ENCODE peak calls at places on chromosome 22, in six cellular contexts. E, F, L, X, W and G are unnamed samples.

GRCh38 chr22:34429314-34429713 is 509.0 kb upstream of the LARGE1 start:
- DNase-seq in E (no peak), X (no peak), F (no peak), W (no peak), L (no peak), G (no peak)

GRCh38 chr22:44211256-44211945 is 30.7 kb downstream of the PARVG start:
- DNase-seq in L (no peak), X (no peak), F (no peak), E (no peak), W (no peak), G (no peak)

GRCh38 chr22:24146791-24147353 is 34.4 kb upstream of the SUSD2 start:
- DNase-seq in L (no peak), E (no peak), W (peak; percentile 72), X (no peak), F (no peak), G (no peak)

GRCh38 chr22:17945851-17946690 is 78.3 kb downstream of the MICAL3 start:
- DNase-seq in X (no peak), F (no peak), W (no peak), L (no peak), E (no peak), G (no peak)

GRCh38 chr22:36953239-36954080 is 40.0 kb downstream of the CSF2RB start:
- DNase-seq in L (no peak), F (no peak), W (no peak), E (no peak), X (no peak), G (no peak)

GRCh38 chr22:36986242-36986821 is 32.9 kb downstream of the TST start:
- DNase-seq in E (no peak), F (no peak), L (no peak), W (peak; percentile 13), X (no peak), G (no peak)

GRCh38 chr22:25495286-25495685 is 69.2 kb upstream of the GRK3 start:
- DNase-seq in F (no peak), W (no peak), E (no peak), X (no peak), L (no peak), G (no peak)

GRCh38 chr22:24937114-24937513 is 9.4 kb downstream of the LHFPL7 start:
- DNase-seq in F (peak; percentile 24), W (peak; percentile 59), X (no peak), E (no peak), L (no peak), G (no peak)

GRCh38 chr22:26711205-26711958 is 54.0 kb downstream of the MIAT start:
- DNase-seq in F (no peak), L (no peak), W (peak; percentile 89), X (no peak), E (no peak), G (no peak)

GRCh38 chr22:36245805-36246356 is 6.6 kb upstream of the APOL2 start:
- DNase-seq in F (no peak), X (no peak), W (no peak), L (no peak), E (no peak), G (no peak)

GRCh38 chr22:27843441-27843840 is 41.9 kb upstream of the MN1 start:
- DNase-seq in X (peak; percentile 24), W (no peak), E (no peak), F (no peak), L (no peak), G (no peak)

DNA sequence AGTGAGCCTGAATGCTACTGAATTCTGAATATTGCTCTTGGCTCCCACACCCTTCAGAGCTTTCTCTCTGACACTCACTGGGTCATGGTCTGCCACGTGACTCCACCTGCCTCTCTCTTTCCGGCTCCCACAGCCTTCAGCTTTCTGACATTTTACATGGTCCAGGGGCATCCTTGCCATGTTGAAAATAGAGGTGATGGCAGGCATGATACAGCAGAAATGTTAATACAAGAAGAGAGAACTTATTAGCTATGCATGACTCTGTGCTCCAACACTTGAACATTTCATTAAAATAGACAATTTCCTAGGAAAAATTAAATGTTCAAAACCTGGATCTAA is 90.3 kb upstream of the CLDN5 start:
- DNase-seq in F (no peak), E (no peak), W (no peak), L (no peak), X (no peak), G (no peak)
- H3K27me3 ChIP-seq in F (peaks cover 4% of the 10 kb centered on the region), E (no peaks in the 10 kb centered on the region), W (peaks cover 3% of the 10 kb centered on the region), L (no peaks in the 10 kb centered on the region), X (no peaks in the 10 kb centered on the region), G (no peaks in the 10 kb centered on the region)

GRCh38 chr22:45430871-45431270 is 17.4 kb downstream of the RIBC2 start:
- DNase-seq in X (no peak), F (no peak), W (no peak), L (no peak), E (no peak), G (no peak)
- TF ChIP-seq POLR2AphosphoS5 in X (no peak), F (no peak), W (no peak), L (no peak), E (no peak), G (no peak)

DNA sequence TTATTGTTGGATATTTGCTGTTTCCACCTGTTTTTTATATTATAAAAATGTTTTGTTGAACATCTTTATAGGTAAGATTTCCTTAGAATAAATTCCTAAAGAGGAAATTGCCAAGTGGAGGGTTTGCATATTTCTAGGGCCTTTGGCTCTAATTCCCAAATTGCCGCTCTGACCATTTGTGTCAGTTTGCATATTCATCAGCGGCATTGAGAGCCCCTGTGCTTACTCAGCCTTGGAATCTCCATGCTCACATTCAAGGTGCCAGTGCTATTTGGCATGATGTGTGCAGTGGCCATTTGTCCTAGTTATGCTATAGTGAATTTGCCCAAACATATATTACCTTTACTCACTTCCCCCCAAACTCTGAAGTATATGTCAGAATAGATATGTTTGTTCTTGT is 25.5 kb downstream of the KREMEN1 start:
- DNase-seq in W (no peak), L (no peak), X (no peak), F (no peak), E (no peak), G (no peak)
- H3K27me3 ChIP-seq in W (peaks cover 6% of the 10 kb centered on the region), L (no peaks in the 10 kb centered on the region), X (no peaks in the 10 kb centered on the region), F (no peaks in the 10 kb centered on the region), E (no peaks in the 10 kb centered on the region), G (no peaks in the 10 kb centered on the region)

GRCh38 chr22:38754247-38755154 is 1.3 kb downstream of the SUN2 start:
- DNase-seq in L (peak; percentile 97), X (no peak), E (no peak), W (peak; percentile 48), F (peak; percentile 67), G (peak; percentile 90)

GRCh38 chr22:38756631-38757463 is 1.0 kb upstream of the SUN2 start:
- DNase-seq in X (no peak), W (peak; percentile 10), E (no peak), L (no peak), F (no peak), G (no peak)

GRCh38 chr22:38753894-38754246 is 1.9 kb downstream of the SUN2 start:
- DNase-seq in E (no peak), W (no peak), X (no peak), L (no peak), F (peak; percentile 88), G (no peak)

GRCh38 chr22:38755911-38756532 is at the start of gene SUN2:
- DNase-seq in E (no peak), W (peak; percentile 88), L (peak; percentile 99), F (peak; percentile 69), X (peak; percentile 100), G (peak; percentile 95)

DNA sequence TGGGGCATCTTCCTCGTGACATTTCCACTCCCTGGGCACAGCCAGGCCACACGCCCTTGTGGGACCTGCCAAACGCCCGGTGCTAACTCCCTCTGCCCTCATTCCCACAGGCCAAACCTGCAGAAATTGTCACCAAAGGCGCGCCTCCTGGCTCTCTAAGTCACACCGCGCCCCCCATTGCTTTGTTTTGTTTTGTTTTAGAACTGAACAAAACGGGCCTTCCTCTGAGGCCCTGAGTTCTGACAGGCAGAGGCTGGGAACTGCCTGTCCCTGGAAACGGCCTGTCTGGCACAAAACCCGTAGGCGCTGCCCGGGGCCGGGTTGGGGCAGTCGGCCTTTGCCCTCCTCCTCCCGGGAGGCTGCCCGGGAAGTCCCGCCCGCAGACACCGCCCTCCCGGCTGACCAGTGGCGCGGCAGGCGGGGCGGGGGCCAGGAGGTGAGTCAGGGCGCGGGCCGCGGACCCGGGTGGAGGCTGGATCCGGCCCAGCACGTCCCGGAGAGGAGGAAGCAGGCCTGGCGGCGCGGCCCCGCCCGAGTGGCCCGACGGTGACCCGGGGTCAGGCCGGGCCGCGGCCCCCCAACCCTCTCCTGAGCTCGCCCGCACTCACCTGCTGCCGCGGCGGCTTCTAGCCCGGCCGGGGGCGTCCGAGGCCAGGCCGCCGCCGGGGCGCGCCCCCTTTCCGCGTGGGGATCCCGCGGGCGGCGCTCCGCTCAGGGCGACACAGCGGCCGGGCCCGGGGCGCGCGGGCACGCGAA is 465 bp downstream of the SUN2 start:
- DNase-seq in L (peak; percentile 97), X (peak; percentile 99), F (peak; percentile 80), W (peak; percentile 68), E (no peak), G (peak; percentile 88)
- TF ChIP-seq POLR2AphosphoS5 in L (peak; percentile 94), X (peak; percentile 87), F (peak; percentile 77), W (peak; percentile 71), E (peak; percentile 48), G (peak; percentile 93)

GRCh38 chr22:22198751-22199150 is 45.8 kb upstream of the VPREB1 start:
- DNase-seq in W (no peak), E (no peak), L (no peak), F (no peak), X (no peak), G (no peak)

GRCh38 chr22:22201185-22201924 is 43.2 kb upstream of the VPREB1 start:
- DNase-seq in X (no peak), L (no peak), F (peak; percentile 25), E (no peak), W (peak; percentile 15), G (peak; percentile 34)

GRCh38 chr22:22200569-22201184 is 43.9 kb upstream of the VPREB1 start:
- DNase-seq in L (no peak), E (no peak), F (no peak), X (no peak), W (no peak), G (no peak)

GRCh38 chr22:22197993-22198402 is 46.6 kb upstream of the VPREB1 start:
- DNase-seq in F (no peak), L (peak; percentile 88), X (no peak), E (no peak), W (no peak), G (no peak)

GRCh38 chr22:22199634-22200033 is 45.0 kb upstream of the VPREB1 start:
- DNase-seq in E (no peak), W (no peak), L (no peak), F (no peak), X (no peak), G (no peak)
- H3K27me3 ChIP-seq in E (peaks cover 5% of the 10 kb centered on the region), W (peaks cover 4% of the 10 kb centered on the region), L (no peaks in the 10 kb centered on the region), F (peaks cover 1% of the 10 kb centered on the region), X (no peaks in the 10 kb centered on the region), G (peaks cover 28% of the 10 kb centered on the region)

DNA sequence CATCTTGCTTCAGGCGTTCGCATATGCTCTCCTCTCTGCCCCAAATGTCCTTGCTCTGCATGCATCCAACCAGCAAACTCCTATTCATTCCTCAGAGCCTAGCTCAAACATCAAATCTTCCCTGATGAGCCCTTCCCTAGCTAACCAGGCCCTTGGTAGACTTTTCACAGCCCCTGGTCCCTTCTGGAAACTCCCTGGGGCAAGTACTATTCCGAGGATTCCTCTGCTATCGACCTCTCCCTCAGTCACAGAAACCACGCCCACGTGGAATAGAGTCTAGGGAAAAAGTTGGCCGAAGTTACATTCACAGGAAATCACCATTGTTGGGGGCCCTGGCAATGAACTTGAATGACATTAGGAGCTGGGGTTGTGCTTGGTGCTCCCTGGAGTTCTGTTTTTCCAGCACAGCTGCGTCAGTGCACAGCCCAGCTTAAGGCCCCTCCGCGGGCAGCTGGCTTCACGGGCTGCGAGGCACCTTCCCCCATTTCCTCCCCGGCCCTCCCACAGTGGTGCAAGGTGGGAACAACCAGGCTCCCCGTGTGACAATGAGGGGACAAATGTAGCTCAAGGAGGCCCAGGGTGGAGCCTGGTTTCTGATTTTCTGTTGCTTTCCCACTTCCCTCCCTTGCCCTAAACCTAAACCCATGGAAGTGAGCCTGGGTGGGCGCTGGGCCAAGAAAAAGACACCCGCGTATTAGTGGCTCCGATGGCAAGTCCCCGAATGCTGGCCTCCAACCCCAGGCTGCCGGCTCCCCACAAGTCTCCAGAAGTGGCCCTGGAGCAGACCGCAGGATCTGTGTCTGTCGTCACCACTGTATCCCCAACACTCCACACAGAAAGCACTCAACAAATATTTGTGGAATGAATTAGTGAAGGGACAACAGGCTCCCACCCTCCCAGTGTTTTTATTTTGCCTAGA is 4.3 kb upstream of the ATP5MGL start:
- DNase-seq in L (no peak), W (peak; percentile 75), F (no peak), E (no peak), X (peak; percentile 61), G (no peak)
- TF ChIP-seq POLR2AphosphoS5 in L (peak; percentile 29), W (no peak), F (peak; percentile 14), E (no peak), X (peak; percentile 7), G (no peak)